ENCODE peak calls at places on chromosomes 2 and 18, in nine cellular contexts. W is CD8-positive, alpha-beta T cell; P is mucosa of descending colon; L is cardiac muscle cell; N is CD8-positive, alpha-beta memory T cell; I is stimulated activated CD8-positive, alpha-beta memory T cell treated with anti-CD3 and anti-CD28 coated beads, Interleukin-12 subunit alpha, Interleukin-12 subunit beta, amount 100 ng/mL, for 1 hour; Q is stromal cell of bone marrow; Z is GM20000; E is heart right ventricle. Y is an unnamed sample.

GRCh38 chr18:54924948-54925347 is 34.3 kb downstream of the CCDC68 start:
- DNase-seq in P (no peak), Z (no peak), Q (no peak), E (no peak), L (no peak), N (no peak), I (no peak), W (no peak), Y (no peak)

GRCh38 chr2:43255249-43255960 is 29.0 kb upstream of the ZFP36L2 start:
- DNase-seq in E (no peak), P (no peak), N (no peak), L (no peak), W (no peak), I (no peak), Z (no peak), Q (no peak), Y (no peak)

GRCh38 chr2:191696960-191697359 is 19.0 kb downstream of the NABP1 start:
- DNase-seq in N (no peak), E (no peak), W (no peak), I (no peak), P (no peak), L (no peak), Z (no peak), Q (no peak), Y (no peak)

GRCh38 chr2:42903821-42904575 is 111.6 kb upstream of the HAAO start:
- DNase-seq in I (no peak), L (no peak), Q (no peak), Z (no peak), N (no peak), E (peak), P (no peak), W (no peak), Y (no peak)

GRCh38 chr2:36461039-36461681 is 105.6 kb downstream of the CRIM1 start:
- DNase-seq in W (no peak), Q (peak), Z (no peak), I (no peak), N (no peak), P (no peak), E (no peak), L (peak), Y (no peak)

GRCh38 chr2:231043796-231044195 is 6.5 kb downstream of the C2orf72 start:
- DNase-seq in Z (no peak), P (no peak), L (no peak), E (no peak), N (no peak), Q (no peak), W (no peak), I (no peak), Y (no peak)

GRCh38 chr2:223062304-223062845 is 10.4 kb downstream of the KCNE4 start:
- DNase-seq in W (no peak), Q (no peak), N (no peak), E (no peak), Z (no peak), I (no peak), L (no peak), P (no peak), Y (no peak)

GRCh38 chr2:59926706-59927105 is 626.7 kb downstream of the BCL11A start:
- DNase-seq in W (no peak), Z (no peak), P (no peak), Q (no peak), I (no peak), L (no peak), E (no peak), N (no peak), Y (no peak)

GRCh38 chr2:30472326-30472725 is 25.3 kb downstream of the LCLAT1 start:
- DNase-seq in N (no peak), Q (no peak), L (peak), Z (peak), W (no peak), I (no peak), E (no peak), P (no peak), Y (no peak)

Y was measured in T47D.